ENCODE peak calls at places on chromosomes 11 and 22, in seven cellular contexts. R is fibroblast of lung, O is lower lobe of right lung, Q is PC-3, E is endodermal cell, T is lung, X is ovary. L is an unnamed sample.

GRCh38 chr11:68328374-68329091 is 16.1 kb downstream of the LRP5 start:
- DNase-seq in R (peak; percentile 49), O (no peak), Q (no peak), E (peak; percentile 79), T (no peak), X (peak; percentile 57), L (peak; percentile 72)

GRCh38 chr11:25741886-25742285 is 590.0 kb upstream of the ANO3 start:
- DNase-seq in R (no peak), O (no peak), Q (no peak), E (no peak), T (no peak), X (no peak), L (no peak)

GRCh38 chr11:75150879-75151278 is at the start of gene SLCO2B1:
- DNase-seq in R (no peak), O (no peak), Q (no peak), E (no peak), T (no peak), X (no peak), L (peak; percentile 75)

GRCh38 chr22:46064966-46065666 is 85.2 kb upstream of the PPARA start:
- DNase-seq in R (peak; percentile 63), O (no peak), Q (peak; percentile 35), E (peak; percentile 8), T (no peak), X (peak; percentile 50), L (no peak)

GRCh38 chr11:78318733-78319132 is 98.9 kb downstream of the GAB2 start:
- DNase-seq in R (no peak), O (no peak), Q (no peak), E (no peak), T (no peak), X (no peak), L (no peak)

GRCh38 chr11:16777576-16777975 is 39.1 kb downstream of the C11orf58 start:
- DNase-seq in R (no peak), O (no peak), Q (no peak), E (no peak), T (no peak), X (no peak), L (no peak)

GRCh38 chr11:128715691-128716153 is 21.9 kb downstream of the FLI1 start:
- DNase-seq in R (peak; percentile 92), O (no peak), Q (peak; percentile 25), E (no peak), T (no peak), X (no peak), L (no peak)

GRCh38 chr22:29715240-29715639 is 4.6 kb upstream of the CABP7 start:
- DNase-seq in R (no peak), O (no peak), Q (no peak), E (no peak), T (no peak), X (no peak), L (no peak)

GRCh38 chr22:40729284-40729683 is 50.0 kb downstream of the MCHR1 start:
- DNase-seq in R (no peak), O (no peak), Q (no peak), E (no peak), T (no peak), X (no peak), L (no peak)

GRCh38 chr11:121406291-121406690 is 45.8 kb upstream of the SORL1 start:
- DNase-seq in R (no peak), O (no peak), Q (no peak), E (peak; percentile 76), T (no peak), X (no peak), L (peak; percentile 8)

GRCh38 chr11:18727499-18728236 is 1.7 kb upstream of the IGSF22 start:
- DNase-seq in R (peak; percentile 8), O (no peak), Q (peak; percentile 63), E (peak; percentile 93), T (no peak), X (peak; percentile 62), L (peak; percentile 47)

GRCh38 chr11:15927866-15928217 is 428.5 kb downstream of the SOX6 start:
- DNase-seq in R (no peak), O (no peak), Q (no peak), E (no peak), T (no peak), X (no peak), L (no peak)

GRCh38 chr22:39960791-39961746 is 872 bp downstream of the TMA7B start:
- DNase-seq in R (peak; percentile 99), O (no peak), Q (peak; percentile 79), E (no peak), T (peak; percentile 42), X (no peak), L (no peak)

GRCh38 chr22:46373166-46373565 is 37.7 kb downstream of the TRMU start:
- DNase-seq in R (no peak), O (no peak), Q (no peak), E (no peak), T (no peak), X (no peak), L (peak; percentile 74)

GRCh38 chr11:57800444-57801184 is 39.0 kb downstream of the CTNND1 start:
- DNase-seq in R (peak; percentile 58), O (no peak), Q (peak; percentile 99), E (peak; percentile 76), T (no peak), X (no peak), L (peak; percentile 48)

GRCh38 chr22:39287076-39287743 is 32.2 kb downstream of the RPL3 start:
- DNase-seq in R (no peak), O (peak; percentile 71), Q (no peak), E (no peak), T (no peak), X (no peak), L (no peak)

GRCh38 chr11:134679592-134679991 is 267.6 kb upstream of the B3GAT1 start:
- DNase-seq in R (no peak), O (no peak), Q (no peak), E (no peak), T (peak; percentile 10), X (no peak), L (no peak)

GRCh38 chr22:39214006-39214382 is 30.8 kb downstream of the PDGFB start:
- DNase-seq in R (no peak), O (peak; percentile 6), Q (peak; percentile 13), E (no peak), T (no peak), X (peak; percentile 13), L (no peak)

GRCh38 chr11:115585361-115586024 is 81.3 kb upstream of the CADM1 start:
- DNase-seq in R (no peak), O (no peak), Q (no peak), E (no peak), T (no peak), X (no peak), L (no peak)

GRCh38 chr11:19800162-19800561 is 87.5 kb downstream of the NAV2 start:
- DNase-seq in R (no peak), O (no peak), Q (no peak), E (peak; percentile 71), T (no peak), X (no peak), L (no peak)

GRCh38 chr11:118058311-118059230 is 18.3 kb upstream of the TMPRSS4 start:
- DNase-seq in R (no peak), O (no peak), Q (peak; percentile 13), E (peak; percentile 41), T (no peak), X (no peak), L (no peak)

GRCh38 chr11:114915871-114916270 is 237.5 kb downstream of the NXPE2 start:
- DNase-seq in R (no peak), O (no peak), Q (no peak), E (no peak), T (no peak), X (no peak), L (no peak)

GRCh38 chr22:27975381-27976013 is 56.4 kb upstream of the PITPNB start:
- DNase-seq in R (peak; percentile 65), O (no peak), Q (no peak), E (no peak), T (no peak), X (no peak), L (no peak)

DNA sequence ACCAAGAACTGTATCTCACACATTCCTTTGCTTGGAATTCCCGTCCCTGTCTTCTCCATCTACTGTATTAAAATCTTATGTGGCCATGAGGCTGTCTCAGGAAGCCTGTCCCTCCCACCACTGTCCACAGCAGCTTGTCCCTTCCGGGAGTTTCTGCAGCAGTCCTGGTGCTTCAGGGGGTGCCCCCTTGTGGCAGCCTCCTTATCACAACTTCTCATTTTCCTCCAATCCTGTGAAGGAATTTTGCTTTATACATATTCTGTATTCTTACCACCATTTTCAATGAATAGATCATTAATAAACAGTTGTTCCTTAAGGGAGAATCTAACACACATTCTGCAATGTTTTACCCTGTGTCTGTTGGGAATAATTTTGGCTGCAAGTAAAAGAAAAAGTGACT is 220.4 kb upstream of the RAG2 start:
- DNase-seq in R (no peak), O (no peak), Q (no peak), E (peak; percentile 78), T (no peak), X (no peak), L (no peak)
- TF ChIP-seq CTCF in R (peak; percentile 21), O (no peak), Q (peak; percentile 54), E (peak; percentile 81), T (no peak), X (no peak), L (no peak)

GRCh38 chr11:47235163-47235562 is 13.5 kb downstream of the ACP2 start:
- DNase-seq in R (no peak), O (no peak), Q (no peak), E (no peak), T (no peak), X (no peak), L (no peak)
- H3K27ac ChIP-seq in R (peak overlapping the region; percentile 36), O (no peak overlapping the region), Q (peak overlapping the region; percentile 91), E (no peak overlapping the region), T (no peak overlapping the region), X (no peak overlapping the region), L (no peak overlapping the region)

GRCh38 chr11:67043572-67044329 is 12.9 kb upstream of the RHOD start:
- DNase-seq in R (peak; percentile 37), O (no peak), Q (no peak), E (no peak), T (no peak), X (no peak), L (no peak)

GRCh38 chr11:67048515-67048914 is 8.1 kb upstream of the RHOD start:
- DNase-seq in R (no peak), O (no peak), Q (no peak), E (no peak), T (no peak), X (no peak), L (no peak)

GRCh38 chr11:67041602-67042001 is 15.0 kb upstream of the RHOD start:
- DNase-seq in R (no peak), O (no peak), Q (no peak), E (no peak), T (no peak), X (no peak), L (no peak)

GRCh38 chr11:67044496-67044895 is 12.2 kb upstream of the RHOD start:
- DNase-seq in R (peak; percentile 50), O (no peak), Q (no peak), E (no peak), T (no peak), X (no peak), L (no peak)

DNA sequence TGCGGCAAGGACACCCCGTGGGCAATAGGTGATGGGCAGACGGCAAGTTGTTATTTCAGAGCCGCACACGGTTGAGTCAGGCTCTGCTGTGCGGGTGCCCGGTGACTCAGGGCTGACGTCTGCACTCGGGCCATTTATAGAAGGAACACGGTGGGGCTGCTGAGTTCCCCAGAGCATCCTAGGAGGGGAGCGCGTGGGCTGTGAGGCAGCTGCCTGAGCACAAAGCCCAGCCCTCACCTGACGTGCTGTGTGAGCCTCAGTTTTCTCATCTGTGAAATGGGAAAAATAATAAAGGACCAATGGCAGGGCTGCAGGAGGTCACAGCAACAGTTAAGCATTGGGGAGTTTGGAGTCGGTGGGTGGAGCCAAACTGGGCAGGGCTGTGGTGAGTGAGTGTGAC is 11.3 kb upstream of the RHOD start:
- DNase-seq in R (peak; percentile 95), O (no peak), Q (peak; percentile 90), E (no peak), T (no peak), X (no peak), L (no peak)
- TF ChIP-seq CTCF in R (no peak), O (no peak), Q (peak; percentile 49), E (no peak), T (no peak), X (no peak), L (no peak)

GRCh38 chr11:65713212-65713969 is 1.3 kb downstream of the KAT5 start:
- DNase-seq in R (no peak), O (no peak), Q (no peak), E (no peak), T (no peak), X (no peak), L (no peak)
- H3K27ac ChIP-seq in R (peak overlapping the region; percentile 98), O (peak overlapping the region; percentile 99), Q (no peak overlapping the region), E (no peak overlapping the region), T (no peak overlapping the region), X (no peak overlapping the region), L (peak overlapping the region; percentile 97)